ENCODE peak calls at places on chromosomes 5 and 9, in four cellular contexts. One of them, this sample, is unnamed.

GRCh38 chr5:111551569-111552275 is 39.4 kb upstream of the STARD4 start:
- DNase-seq in cardiac fibroblast: peak; percentile 11
- DNase-seq in posterior cingulate gyrus: no peak
- DNase-seq in H54: no peak
- DNase-seq in this sample: peak; percentile 90

GRCh38 chr9:75033789-75034473 is 5.8 kb upstream of the CARNMT1 start:
- DNase-seq in cardiac fibroblast: no peak
- DNase-seq in posterior cingulate gyrus: no peak
- DNase-seq in H54: no peak
- DNase-seq in this sample: no peak

GRCh38 chr9:120574473-120574872 is 5.5 kb downstream of the CDK5RAP2 start:
- DNase-seq in cardiac fibroblast: no peak
- DNase-seq in posterior cingulate gyrus: no peak
- DNase-seq in H54: no peak
- DNase-seq in this sample: no peak

GRCh38 chr9:18520395-18520794 is 46.4 kb downstream of the ADAMTSL1 start:
- DNase-seq in cardiac fibroblast: peak; percentile 38
- DNase-seq in posterior cingulate gyrus: no peak
- DNase-seq in H54: no peak
- DNase-seq in this sample: no peak

GRCh38 chr9:129247285-129248153 is 69.5 kb upstream of the IER5L start:
- DNase-seq in cardiac fibroblast: no peak
- DNase-seq in posterior cingulate gyrus: no peak
- DNase-seq in H54: no peak
- DNase-seq in this sample: no peak

GRCh38 chr9:21933281-21933680 is 60.9 kb downstream of the CDKN2A start:
- DNase-seq in cardiac fibroblast: no peak
- DNase-seq in posterior cingulate gyrus: no peak
- DNase-seq in H54: no peak
- DNase-seq in this sample: no peak

GRCh38 chr5:123673107-123673506 is 161.1 kb downstream of the CSNK1G3 start:
- DNase-seq in cardiac fibroblast: peak; percentile 19
- DNase-seq in posterior cingulate gyrus: no peak
- DNase-seq in H54: no peak
- DNase-seq in this sample: no peak

GRCh38 chr9:32251539-32251938 is 132.9 kb upstream of the ACO1 start:
- DNase-seq in cardiac fibroblast: peak; percentile 63
- DNase-seq in posterior cingulate gyrus: peak; percentile 51
- DNase-seq in H54: peak; percentile 28
- DNase-seq in this sample: peak; percentile 2

GRCh38 chr5:135462304-135462703 is 10.2 kb upstream of the TIFAB start:
- DNase-seq in cardiac fibroblast: peak; percentile 42
- DNase-seq in posterior cingulate gyrus: no peak
- DNase-seq in H54: peak; percentile 72
- DNase-seq in this sample: no peak

GRCh38 chr9:115978739-115979138 is 174.9 kb upstream of the PAPPA start:
- DNase-seq in cardiac fibroblast: peak; percentile 73
- DNase-seq in posterior cingulate gyrus: no peak
- DNase-seq in H54: no peak
- DNase-seq in this sample: no peak

GRCh38 chr5:2889946-2890475 is 138.5 kb upstream of the IRX2 start:
- DNase-seq in cardiac fibroblast: no peak
- DNase-seq in posterior cingulate gyrus: no peak
- DNase-seq in H54: no peak
- DNase-seq in this sample: no peak

GRCh38 chr9:135551031-135551430 is 5.1 kb downstream of the OBP2A start:
- DNase-seq in cardiac fibroblast: no peak
- DNase-seq in posterior cingulate gyrus: no peak
- DNase-seq in H54: no peak
- DNase-seq in this sample: no peak

GRCh38 chr5:77881528-77881927 is 105.4 kb upstream of the TBCA start:
- DNase-seq in cardiac fibroblast: peak; percentile 57
- DNase-seq in posterior cingulate gyrus: no peak
- DNase-seq in H54: no peak
- DNase-seq in this sample: no peak

GRCh38 chr5:10987881-10988504 is 227.0 kb upstream of the DAP start:
- DNase-seq in cardiac fibroblast: no peak
- DNase-seq in posterior cingulate gyrus: peak; percentile 60
- DNase-seq in H54: peak; percentile 17
- DNase-seq in this sample: no peak

GRCh38 chr5:172110921-172111873 is 76.8 kb downstream of the STK10 start:
- DNase-seq in cardiac fibroblast: peak; percentile 55
- DNase-seq in posterior cingulate gyrus: no peak
- DNase-seq in H54: peak; percentile 45
- DNase-seq in this sample: no peak

GRCh38 chr9:38047301-38048251 is 21.5 kb downstream of the SHB start:
- DNase-seq in cardiac fibroblast: peak; percentile 82
- DNase-seq in posterior cingulate gyrus: peak; percentile 52
- DNase-seq in H54: peak; percentile 65
- DNase-seq in this sample: peak; percentile 85